ENCODE peak calls at places on chromosome 13, in eight cellular contexts. M is psoas muscle; K is MM.1S; S is CD4-positive, alpha-beta memory T cell; O is lower lobe of right lung; E is uterus; J is hepatocyte; A is ascending aorta. R is an unnamed sample.
A peak's percentile ranks its signal among the peaks of the same experiment; 100 is the strongest.

GRCh38 chr13:57437587-57437986 is 194.0 kb upstream of the PCDH17 start:
- DNase-seq in M (no peak), K (no peak), S (peak; percentile 28), O (no peak), E (no peak), J (peak; percentile 28), A (no peak), R (no peak)

GRCh38 chr13:37226966-37227365 is 121.5 kb upstream of the CSNK1A1L start:
- DNase-seq in M (no peak), K (no peak), S (no peak), O (no peak), E (no peak), J (no peak), A (no peak), R (no peak)

GRCh38 chr13:44906758-44907157 is 82.5 kb downstream of the NUFIP1 start:
- DNase-seq in M (no peak), K (no peak), S (no peak), O (no peak), E (peak; percentile 62), J (peak; percentile 57), A (peak; percentile 74), R (peak; percentile 57)

GRCh38 chr13:72686766-72687165 is 40.7 kb downstream of the MZT1 start:
- DNase-seq in M (no peak), K (no peak), S (no peak), O (no peak), E (no peak), J (no peak), A (no peak), R (no peak)

GRCh38 chr13:70357031-70357430 is 248.8 kb upstream of the KLHL1 start:
- DNase-seq in M (no peak), K (no peak), S (no peak), O (no peak), E (no peak), J (no peak), A (no peak), R (no peak)

GRCh38 chr13:47215741-47216140 is 318.9 kb upstream of the HTR2A start:
- DNase-seq in M (no peak), K (no peak), S (no peak), O (no peak), E (no peak), J (no peak), A (no peak), R (no peak)

GRCh38 chr13:111204438-111205177 is 89.5 kb downstream of the ARHGEF7 start:
- DNase-seq in M (peak; percentile 60), K (no peak), S (no peak), O (peak; percentile 73), E (peak; percentile 68), J (peak; percentile 85), A (peak; percentile 87), R (peak; percentile 82)

GRCh38 chr13:110472904-110473563 is 88.5 kb downstream of the RAB20 start:
- DNase-seq in M (no peak), K (no peak), S (no peak), O (peak; percentile 44), E (no peak), J (no peak), A (no peak), R (no peak)

GRCh38 chr13:37863708-37864107 is 5.9 kb downstream of the TRPC4 start:
- DNase-seq in M (no peak), K (no peak), S (no peak), O (no peak), E (no peak), J (no peak), A (no peak), R (no peak)

GRCh38 chr13:94641432-94641941 is 39.8 kb downstream of the GPR180 start:
- DNase-seq in M (no peak), K (no peak), S (no peak), O (no peak), E (no peak), J (peak; percentile 43), A (no peak), R (no peak)

GRCh38 chr13:52892925-52893324 is 44.5 kb upstream of the PCDH8 start:
- DNase-seq in M (no peak), K (no peak), S (no peak), O (no peak), E (no peak), J (no peak), A (no peak), R (no peak)

GRCh38 chr13:107441279-107441678 is 774.1 kb downstream of the LIG4 start:
- DNase-seq in M (no peak), K (no peak), S (no peak), O (no peak), E (no peak), J (no peak), A (no peak), R (no peak)

GRCh38 chr13:54637377-54637776 is 1608.8 kb downstream of the OLFM4 start:
- DNase-seq in M (no peak), K (no peak), S (no peak), O (no peak), E (no peak), J (peak; percentile 84), A (no peak), R (no peak)

GRCh38 chr13:64505511-64505910 is 2724.6 kb downstream of the PCDH9 start:
- DNase-seq in M (no peak), K (no peak), S (no peak), O (no peak), E (no peak), J (no peak), A (no peak), R (no peak)

GRCh38 chr13:26449063-26449848 is 108.2 kb upstream of the WASF3 start:
- DNase-seq in M (no peak), K (no peak), S (no peak), O (no peak), E (no peak), J (no peak), A (no peak), R (no peak)

GRCh38 chr13:62250501-62251175 is 835.0 kb upstream of the PCDH20 start:
- DNase-seq in M (no peak), K (no peak), S (no peak), O (no peak), E (no peak), J (peak; percentile 26), A (no peak), R (no peak)

GRCh38 chr13:113882716-113883115 is 18.8 kb upstream of the GAS6 start:
- DNase-seq in M (no peak), K (no peak), S (no peak), O (no peak), E (no peak), J (no peak), A (no peak), R (peak; percentile 65)

GRCh38 chr13:38636756-38637155 is 50.1 kb upstream of the FREM2 start:
- DNase-seq in M (no peak), K (no peak), S (no peak), O (no peak), E (no peak), J (peak; percentile 62), A (no peak), R (no peak)

GRCh38 chr13:36069881-36070366 is 61.3 kb downstream of the DCLK1 start:
- DNase-seq in M (no peak), K (no peak), S (no peak), O (no peak), E (peak; percentile 58), J (no peak), A (no peak), R (peak; percentile 21)

GRCh38 chr13:36072127-36072526 is 59.1 kb downstream of the DCLK1 start:
- DNase-seq in M (no peak), K (no peak), S (no peak), O (no peak), E (no peak), J (no peak), A (no peak), R (no peak)

GRCh38 chr13:36072536-36072935 is 58.6 kb downstream of the DCLK1 start:
- DNase-seq in M (no peak), K (no peak), S (no peak), O (no peak), E (no peak), J (no peak), A (no peak), R (no peak)

GRCh38 chr13:36076211-36076610 is 55.0 kb downstream of the DCLK1 start:
- DNase-seq in M (no peak), K (no peak), S (no peak), O (no peak), E (no peak), J (no peak), A (no peak), R (no peak)

GRCh38 chr13:36074659-36075058 is 56.5 kb downstream of the DCLK1 start:
- DNase-seq in M (no peak), K (no peak), S (no peak), O (no peak), E (no peak), J (no peak), A (no peak), R (peak; percentile 46)
- H3K27ac ChIP-seq in M (no peak overlapping the region), K (no peak overlapping the region), S (no peak overlapping the region), O (no peak overlapping the region), E (no peak overlapping the region), J (no peak overlapping the region), A (no peak overlapping the region), R (no peak overlapping the region)

GRCh38 chr13:51033431-51034185 is 77.5 kb downstream of the C13orf42 start:
- DNase-seq in M (no peak), K (no peak), S (no peak), O (no peak), E (no peak), J (no peak), A (no peak), R (no peak)
- H3K27ac ChIP-seq in M (no peak overlapping the region), K (no peak overlapping the region), S (no peak overlapping the region), O (no peak overlapping the region), E (no peak overlapping the region), J (no peak overlapping the region), A (no peak overlapping the region), R (no peak overlapping the region)

GRCh38 chr13:112818698-112819045 is 128.8 kb downstream of the ATP11A start:
- DNase-seq in M (no peak), K (no peak), S (no peak), O (no peak), E (no peak), J (no peak), A (no peak), R (no peak)
- H3K27ac ChIP-seq in M (no peak overlapping the region), K (no peak overlapping the region), S (no peak overlapping the region), O (no peak overlapping the region), E (no peak overlapping the region), J (no peak overlapping the region), A (no peak overlapping the region), R (no peak overlapping the region)

DNA sequence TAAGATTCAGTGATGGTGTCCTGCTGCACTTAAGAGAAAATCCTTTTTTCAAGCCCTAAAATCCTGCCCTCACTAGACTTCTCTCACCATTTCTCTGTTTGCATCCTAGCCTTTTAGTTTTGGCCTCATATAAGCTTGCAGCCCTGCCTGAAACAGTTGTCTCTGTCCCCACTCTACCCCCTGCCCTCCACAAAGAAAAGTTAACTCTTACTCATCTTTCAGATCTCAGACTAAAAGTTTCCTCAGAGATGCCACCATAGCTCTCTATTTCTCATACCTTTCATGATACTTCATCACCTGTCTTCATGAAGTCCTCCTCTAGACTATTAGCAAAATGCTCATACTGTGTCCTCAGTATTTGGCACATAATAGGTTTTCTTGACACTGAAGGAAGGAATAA is 33.1 kb downstream of the ITM2B start:
- DNase-seq in M (no peak), K (no peak), S (no peak), O (no peak), E (no peak), J (no peak), A (no peak), R (no peak)
- H3K27ac ChIP-seq in M (peak overlapping the region; percentile 39), K (no peak overlapping the region), S (no peak overlapping the region), O (no peak overlapping the region), E (no peak overlapping the region), J (no peak overlapping the region), A (no peak overlapping the region), R (no peak overlapping the region)